ENCODE peak calls at places on chromosomes 16 and 17, in seven cellular contexts. U is NCI-H1694 treated with DMSO at 0.1 percent for 48 hours, O is EL, Q is NCI-H774, D is NCI-H1930, W is adipocyte, C is AML-193. M is an unnamed sample.

GRCh38 chr17:2191227-2191626 is 112.4 kb downstream of the SMG6 start:
- DNase-seq in D (no peak), C (no peak), Q (no peak), O (no peak), U (no peak), W (no peak), M (no peak)

GRCh38 chr16:9665851-9666271 is 516.4 kb downstream of the GRIN2A start:
- DNase-seq in O (no peak), C (no peak), D (no peak), U (no peak), Q (no peak), W (no peak), M (no peak)

GRCh38 chr17:61502292-61502691 is 50.1 kb downstream of the TBX4 start:
- DNase-seq in W (no peak), C (no peak), U (no peak), D (no peak), O (no peak), Q (no peak), M (no peak)

GRCh38 chr17:7186241-7186640 is 7.1 kb upstream of the ASGR1 start:
- DNase-seq in C (no peak), Q (no peak), W (no peak), O (no peak), D (no peak), U (no peak), M (no peak)

GRCh38 chr17:7262192-7263070 is at the start of gene CLDN7:
- DNase-seq in C (no peak), D (peak; percentile 57), Q (peak; percentile 55), W (no peak), U (no peak), O (no peak), M (peak; percentile 92)

GRCh38 chr17:56681561-56682266 is 88.2 kb downstream of the NOG start:
- DNase-seq in C (no peak), O (peak; percentile 87), Q (no peak), U (no peak), W (peak; percentile 55), D (no peak), M (no peak)

GRCh38 chr17:50481648-50482047 is 3.0 kb downstream of the RSAD1 start:
- DNase-seq in O (no peak), W (no peak), Q (no peak), C (no peak), D (no peak), U (no peak), M (no peak)

GRCh38 chr17:51371732-51372151 is 111.4 kb downstream of the UTP18 start:
- DNase-seq in O (peak; percentile 62), U (peak; percentile 56), C (peak; percentile 90), D (peak; percentile 49), Q (peak; percentile 87), W (peak; percentile 37), M (peak; percentile 60)

GRCh38 chr16:66427036-66427446 is at the start of gene BEAN1:
- DNase-seq in W (peak; percentile 71), U (no peak), O (peak; percentile 21), C (no peak), D (no peak), Q (no peak), M (peak; percentile 50)

GRCh38 chr17:83053779-83054451 is 25.5 kb upstream of the METRNL start:
- DNase-seq in U (no peak), Q (no peak), W (no peak), C (peak; percentile 89), D (no peak), O (no peak), M (no peak)

M was measured in Caco-2.